ENCODE peak calls at places on chromosomes 5 and 9, in seven cellular contexts. W, F, N, R, J, I and T are unnamed samples.

GRCh38 chr5:176737746-176738699 is 72.3 kb upstream of the UNC5A start:
- DNase-seq in W (no peak), F (no peak), N (peak), R (no peak), J (no peak), I (no peak), T (no peak)

GRCh38 chr5:6365142-6365976 is 13.0 kb downstream of the MED10 start:
- DNase-seq in W (peak), F (no peak), N (peak), R (no peak), J (peak), I (no peak), T (no peak)

GRCh38 chr9:35164711-35165110 is 2.9 kb downstream of the UNC13B start:
- DNase-seq in W (peak), F (no peak), N (no peak), R (no peak), J (peak), I (no peak), T (no peak)

GRCh38 chr9:37952731-37953130 is 48.8 kb upstream of the SLC25A51 start:
- DNase-seq in W (peak), F (no peak), N (no peak), R (no peak), J (peak), I (no peak), T (no peak)

GRCh38 chr5:143066556-143067281 is 296.5 kb downstream of the ARHGAP26 start:
- DNase-seq in W (no peak), F (no peak), N (no peak), R (no peak), J (no peak), I (no peak), T (no peak)

GRCh38 chr5:124738751-124739559 is 7.5 kb downstream of the ZNF608 start:
- DNase-seq in W (no peak), F (peak), N (peak), R (peak), J (peak), I (peak), T (peak)

GRCh38 chr9:125391704-125392103 is 130.1 kb downstream of the GAPVD1 start:
- DNase-seq in W (peak), F (no peak), N (peak), R (no peak), J (no peak), I (no peak), T (no peak)

GRCh38 chr5:153513171-153513570 is 22.7 kb downstream of the GRIA1 start:
- DNase-seq in W (peak), F (no peak), N (no peak), R (no peak), J (no peak), I (no peak), T (no peak)

GRCh38 chr9:29668732-29669131 is 2095.5 kb upstream of the C9orf72 start:
- DNase-seq in W (no peak), F (no peak), N (no peak), R (no peak), J (peak), I (no peak), T (no peak)

DNA sequence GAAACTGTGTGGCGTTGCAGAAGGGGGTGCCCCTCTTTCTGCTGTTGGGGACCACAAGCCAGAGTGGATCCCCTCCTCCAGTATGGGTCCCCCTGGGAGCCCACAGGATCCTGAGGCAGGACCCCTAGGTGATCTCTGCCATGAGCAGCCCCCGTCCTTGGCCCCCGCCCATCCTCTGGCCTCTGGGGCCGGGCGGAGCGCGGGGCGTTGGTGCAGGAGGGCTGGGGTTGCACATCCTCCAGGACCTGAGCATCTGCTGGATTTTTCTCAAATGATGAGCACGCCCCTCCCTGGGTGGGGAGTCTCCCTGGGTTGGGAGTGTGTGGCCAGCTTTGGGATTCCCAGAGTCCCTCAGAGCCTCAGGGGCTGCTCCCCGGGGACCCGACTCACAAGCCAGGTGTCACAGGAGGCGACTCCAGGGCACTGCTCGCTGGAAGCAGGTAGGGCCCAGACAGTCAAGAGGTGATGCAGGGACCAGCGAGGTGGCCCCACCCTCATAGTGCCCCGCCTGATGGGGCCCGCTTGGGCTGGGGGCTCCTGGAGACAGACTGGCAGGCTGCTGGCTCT is 26.7 kb upstream of the UBAC1 start:
- DNase-seq in W (no peak), F (no peak), N (no peak), R (no peak), J (no peak), I (no peak), T (no peak)
- H3K9ac ChIP-seq in W (no peak), F (no peak), N (no peak), R (no peak), J (no peak), I (no peak), T (no peak)

DNA sequence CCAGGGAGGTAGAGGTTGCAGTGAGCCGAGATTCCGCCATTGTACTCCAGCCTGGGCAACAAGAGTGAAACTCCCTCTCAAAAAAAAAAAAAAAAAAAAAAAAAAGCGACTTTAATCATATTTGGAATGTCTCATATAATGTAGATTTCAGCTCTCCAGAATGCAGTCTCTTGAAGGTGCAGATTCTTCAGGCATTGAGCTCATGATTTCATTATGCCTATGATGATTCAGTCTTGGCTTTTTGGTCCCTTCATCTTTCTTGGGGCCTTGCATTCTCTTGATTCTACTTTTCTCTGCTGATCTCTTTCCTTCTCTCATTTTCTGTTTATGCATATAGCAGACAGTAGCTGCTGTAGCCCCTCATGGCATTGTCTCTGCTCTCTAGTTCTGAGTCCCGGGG is 22.9 kb downstream of the KDM4C start:
- DNase-seq in W (peak), F (peak), N (no peak), R (no peak), J (no peak), I (no peak), T (no peak)
- H3K23ac ChIP-seq in W (no peak), F (no peak), N (no peak), R (no peak), J (no peak), I (no peak), T (no peak)

DNA sequence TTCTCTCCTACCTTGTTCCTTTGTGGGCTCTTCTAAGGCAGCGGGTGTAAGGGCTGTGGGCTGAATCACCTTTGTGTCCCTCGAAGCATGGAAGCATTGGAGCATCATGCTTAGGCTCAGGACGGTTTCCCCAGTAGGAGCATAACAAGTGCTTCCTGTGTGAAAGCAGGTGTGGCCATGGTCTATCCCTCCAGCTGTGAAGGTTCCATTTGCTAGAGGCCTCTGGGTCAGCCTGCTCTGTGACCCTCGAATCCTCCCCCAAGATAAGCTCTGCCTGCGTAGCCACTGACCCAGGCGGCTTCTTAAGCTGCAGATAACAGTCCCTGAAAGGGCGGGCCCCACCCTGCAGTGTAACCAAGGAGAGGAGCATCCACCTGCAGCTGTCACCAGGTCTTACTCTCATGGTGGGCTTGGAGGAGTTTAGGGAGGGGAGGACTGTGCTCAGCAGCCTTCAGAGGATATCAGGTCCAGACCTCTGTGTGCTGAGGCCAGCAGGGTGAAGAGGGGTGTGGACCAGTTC is 8.4 kb upstream of the NDST1 start:
- DNase-seq in W (no peak), F (peak), N (no peak), R (no peak), J (no peak), I (no peak), T (no peak)
- H3K9ac ChIP-seq in W (no peak), F (no peak), N (no peak), R (no peak), J (no peak), I (no peak), T (no peak)

DNA sequence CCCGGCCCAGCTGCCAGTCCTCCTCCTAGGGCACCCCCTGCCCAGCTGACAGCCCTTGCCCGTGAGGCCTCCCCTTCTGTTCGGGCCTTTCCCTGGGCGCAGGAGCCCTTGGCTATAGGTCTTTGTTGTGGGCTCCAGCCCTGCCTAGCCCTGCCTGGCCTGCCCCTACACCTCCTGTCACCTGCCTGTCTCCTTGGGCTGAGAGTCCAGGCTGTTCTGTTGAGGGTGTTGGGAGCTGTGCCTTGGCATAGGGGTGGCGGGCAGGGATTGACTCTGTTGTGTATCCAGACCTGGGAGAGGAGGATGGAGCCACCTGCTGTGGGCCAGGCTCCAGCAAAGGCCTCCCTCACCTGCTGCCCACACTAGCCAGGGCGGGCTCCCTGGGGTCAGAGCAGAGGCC is 11.6 kb downstream of the FCN2 start:
- DNase-seq in W (no peak), F (no peak), N (no peak), R (no peak), J (no peak), I (no peak), T (no peak)
- H3K23ac ChIP-seq in W (no peak), F (no peak), N (no peak), R (no peak), J (no peak), I (no peak), T (no peak)

GRCh38 chr9:68637020-68637419 is 68.0 kb upstream of the PIP5K1B start:
- DNase-seq in W (no peak), F (no peak), N (no peak), R (no peak), J (no peak), I (no peak), T (no peak)
- H3K9ac ChIP-seq in W (no peak), F (no peak), N (no peak), R (no peak), J (no peak), I (no peak), T (no peak)

GRCh38 chr9:33290994-33291397 is 680 bp downstream of the NFX1 start:
- DNase-seq in W (peak), F (no peak), N (no peak), R (no peak), J (no peak), I (no peak), T (no peak)
- H3K23ac ChIP-seq in W (peak), F (no peak), N (no peak), R (no peak), J (no peak), I (no peak), T (peak)

DNA sequence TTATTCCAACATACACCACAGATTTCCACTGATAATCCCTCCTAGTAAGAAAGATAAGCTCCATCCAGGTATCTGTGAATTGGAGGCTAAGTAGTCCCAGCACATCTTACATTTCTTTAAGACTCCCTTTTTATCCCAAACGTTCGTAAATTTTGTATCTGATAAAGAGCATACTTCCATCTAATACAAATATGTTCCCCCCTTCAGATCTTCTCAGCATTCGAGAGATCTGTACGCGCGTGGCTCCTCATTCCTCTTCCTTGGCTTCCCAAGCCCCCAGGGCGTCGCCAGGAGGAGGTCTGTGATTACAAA is 20.0 kb downstream of the CDKN2A start:
- DNase-seq in W (no peak), F (no peak), N (no peak), R (no peak), J (no peak), I (no peak), T (no peak)
- H3K9ac ChIP-seq in W (peak), F (peak), N (no peak), R (no peak), J (peak), I (no peak), T (no peak)